ENCODE peak calls at places on chromosome 17, in five cellular contexts. N is PC-3, L is AG09309, C is ascending aorta, A is uterus. E is an unnamed sample.

GRCh38 chr17:59333845-59334244 is 2.4 kb downstream of the YPEL2 start:
- DNase-seq in N (no peak), L (no peak), C (no peak), A (no peak), E (no peak)

GRCh38 chr17:58254803-58255202 is 16.4 kb downstream of the LPO start:
- DNase-seq in N (peak), L (no peak), C (no peak), A (no peak), E (no peak)

GRCh38 chr17:41486809-41487530 is 2.7 kb downstream of the KRT36 start:
- DNase-seq in N (no peak), L (no peak), C (no peak), A (no peak), E (no peak)

GRCh38 chr17:65987988-65988387 is 203.9 kb downstream of the CEP112 start:
- DNase-seq in N (peak), L (peak), C (no peak), A (no peak), E (peak)

GRCh38 chr17:48173191-48173590 is 65.6 kb downstream of the SNX11 start:
- DNase-seq in N (no peak), L (no peak), C (no peak), A (no peak), E (no peak)

GRCh38 chr17:80365001-80365965 is 49.7 kb upstream of the ENDOV start:
- DNase-seq in N (no peak), L (no peak), C (no peak), A (no peak), E (no peak)

GRCh38 chr17:38705803-38706624 is 941 bp downstream of the MLLT6 start:
- DNase-seq in N (peak), L (no peak), C (peak), A (peak), E (no peak)

GRCh38 chr17:60231234-60231633 is 81.5 kb downstream of the CA4 start:
- DNase-seq in N (peak), L (no peak), C (no peak), A (no peak), E (peak)

GRCh38 chr17:81961087-81961514 is at the start of gene NOTUM:
- DNase-seq in N (peak), L (no peak), C (no peak), A (no peak), E (no peak)

GRCh38 chr17:17999364-18000007 is 26.8 kb downstream of the DRC3 start:
- DNase-seq in N (no peak), L (no peak), C (no peak), A (no peak), E (no peak)

GRCh38 chr17:31374503-31374902 is 17.0 kb upstream of the RAB11FIP4 start:
- DNase-seq in N (no peak), L (no peak), C (no peak), A (no peak), E (no peak)

GRCh38 chr17:9021158-9021984 is at the start of gene NTN1:
- DNase-seq in N (peak), L (no peak), C (peak), A (peak), E (no peak)

GRCh38 chr17:59666235-59666634 is 41.0 kb downstream of the PTRH2 start:
- DNase-seq in N (peak), L (no peak), C (no peak), A (no peak), E (no peak)

GRCh38 chr17:56884483-56885144 is 29.2 kb downstream of the TRIM25 start:
- DNase-seq in N (no peak), L (no peak), C (no peak), A (no peak), E (no peak)

GRCh38 chr17:51805765-51806164 is 352.7 kb downstream of the CA10 start:
- DNase-seq in N (no peak), L (no peak), C (no peak), A (no peak), E (no peak)

GRCh38 chr17:35372846-35373531 is 432 bp downstream of the SLFN11 start:
- DNase-seq in N (peak), L (no peak), C (no peak), A (no peak), E (no peak)

GRCh38 chr17:5034063-5034462 is 1.2 kb downstream of the SLC52A1 start:
- DNase-seq in N (no peak), L (no peak), C (no peak), A (no peak), E (no peak)

GRCh38 chr17:63369233-63369632 is 76.9 kb downstream of the CYB561 start:
- DNase-seq in N (no peak), L (no peak), C (no peak), A (no peak), E (no peak)

GRCh38 chr17:5282639-5283217 is 644 bp downstream of the RABEP1 start:
- DNase-seq in N (no peak), L (no peak), C (peak), A (peak), E (no peak)

DNA sequence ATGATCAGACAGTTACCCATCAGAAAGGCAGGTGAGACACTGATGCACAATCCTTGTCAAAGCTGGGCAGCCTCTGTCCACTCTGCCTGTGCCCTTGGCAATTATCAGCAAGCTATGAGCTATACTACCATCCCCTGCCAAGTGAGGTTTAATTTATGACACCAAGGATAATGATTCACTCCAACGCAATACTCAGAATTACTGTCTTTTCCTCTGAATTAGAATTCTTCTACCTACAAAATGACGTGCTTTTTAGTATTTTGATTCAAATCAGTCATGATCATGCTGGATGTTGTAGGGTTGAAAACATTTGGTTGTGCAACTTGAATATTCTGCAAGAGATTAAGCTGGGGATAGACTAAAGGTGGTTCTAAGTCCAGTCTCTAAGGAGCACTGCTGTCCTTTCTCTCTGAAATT is 116.8 kb upstream of the SOX9 start:
- DNase-seq in N (peak), L (no peak), C (no peak), A (no peak), E (no peak)
- H3K4me3 ChIP-seq in N (no peak), L (no peak), C (no peak), A (no peak), E (no peak)

GRCh38 chr17:77372444-77373297 is 231.9 kb downstream of the SEC14L1 start:
- DNase-seq in N (no peak), L (no peak), C (peak), A (peak), E (no peak)

GRCh38 chr17:77369544-77369971 is 228.8 kb downstream of the SEC14L1 start:
- DNase-seq in N (no peak), L (no peak), C (no peak), A (peak), E (no peak)

GRCh38 chr17:77370536-77370935 is 229.8 kb downstream of the SEC14L1 start:
- DNase-seq in N (no peak), L (no peak), C (no peak), A (no peak), E (no peak)

GRCh38 chr17:77371888-77372443 is 231.2 kb downstream of the SEC14L1 start:
- DNase-seq in N (no peak), L (no peak), C (no peak), A (peak), E (no peak)

DNA sequence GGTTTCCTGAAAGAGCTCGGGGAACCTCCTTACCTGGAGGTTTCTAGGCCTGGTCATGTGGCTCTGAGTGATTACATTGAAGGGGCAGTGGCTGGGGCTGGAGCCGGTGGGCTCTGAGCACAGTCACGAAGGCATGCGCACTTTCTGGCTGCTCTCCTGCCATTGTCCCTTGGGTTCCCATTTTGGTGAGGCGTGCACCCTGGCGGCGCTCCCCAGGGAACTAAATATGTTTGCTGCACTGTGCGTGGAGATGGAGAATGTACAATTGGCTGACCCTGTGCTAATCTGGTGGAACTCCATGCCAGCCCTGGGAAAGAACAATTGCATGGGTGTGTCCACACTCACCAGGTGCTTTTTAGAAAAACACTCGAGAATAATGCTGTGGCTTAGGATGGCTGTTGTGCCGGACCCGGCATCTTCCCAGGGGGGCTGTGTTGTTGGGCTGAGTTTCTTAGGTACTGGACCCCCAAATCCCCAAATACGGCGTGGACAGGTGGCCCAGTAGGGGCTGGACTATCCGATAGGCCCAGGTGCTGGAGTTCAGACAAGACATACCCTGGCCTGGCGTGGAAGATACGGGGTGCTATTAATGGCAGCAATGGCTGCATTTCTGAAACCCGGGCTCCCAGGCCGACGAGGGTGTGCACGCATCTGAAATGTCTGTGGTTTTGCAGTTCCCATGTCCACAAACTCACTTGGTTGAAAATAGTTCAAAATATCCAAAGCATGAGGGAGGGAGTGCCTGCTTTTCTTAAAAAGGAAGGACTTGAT is 230.5 kb downstream of the SEC14L1 start:
- DNase-seq in N (no peak), L (no peak), C (no peak), A (no peak), E (no peak)
- H3K4me3 ChIP-seq in N (no peak), L (no peak), C (peak), A (no peak), E (no peak)

DNA sequence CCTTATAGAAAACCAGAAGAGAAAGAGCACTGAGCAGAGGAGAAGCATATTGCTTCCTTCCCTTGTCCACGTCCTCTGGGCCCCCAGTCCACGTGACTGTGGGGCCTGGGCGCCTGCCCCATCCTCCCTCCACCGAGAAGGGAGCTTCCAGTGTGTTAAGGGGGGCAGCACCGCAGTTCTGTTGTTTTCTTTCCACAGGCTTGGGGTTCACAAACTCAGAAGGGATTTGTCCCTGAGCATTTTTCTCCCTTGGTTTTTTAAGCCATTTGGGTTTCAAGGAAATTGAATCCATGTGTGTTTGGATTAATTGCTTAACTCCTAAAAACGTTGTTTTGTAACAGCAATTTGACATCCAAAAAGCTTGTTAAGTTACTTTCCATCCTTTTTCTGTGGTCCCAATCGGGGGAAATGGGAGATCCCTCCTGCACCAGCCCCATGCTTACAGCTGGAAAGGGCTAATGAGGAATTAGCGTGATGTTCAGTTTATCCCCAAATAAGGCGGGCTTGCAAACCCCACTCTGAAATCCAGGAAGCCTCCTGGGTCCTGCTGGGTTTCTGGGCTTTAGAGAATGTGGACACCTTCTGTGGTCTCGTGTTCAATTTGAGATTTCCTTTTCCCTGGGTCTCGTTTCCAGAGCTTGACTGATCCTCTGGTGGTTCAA is 347.4 kb upstream of the TNRC6C start:
- DNase-seq in N (no peak), L (peak), C (peak), A (no peak), E (no peak)
- H3K4me3 ChIP-seq in N (no peak), L (no peak), C (no peak), A (no peak), E (no peak)

DNA sequence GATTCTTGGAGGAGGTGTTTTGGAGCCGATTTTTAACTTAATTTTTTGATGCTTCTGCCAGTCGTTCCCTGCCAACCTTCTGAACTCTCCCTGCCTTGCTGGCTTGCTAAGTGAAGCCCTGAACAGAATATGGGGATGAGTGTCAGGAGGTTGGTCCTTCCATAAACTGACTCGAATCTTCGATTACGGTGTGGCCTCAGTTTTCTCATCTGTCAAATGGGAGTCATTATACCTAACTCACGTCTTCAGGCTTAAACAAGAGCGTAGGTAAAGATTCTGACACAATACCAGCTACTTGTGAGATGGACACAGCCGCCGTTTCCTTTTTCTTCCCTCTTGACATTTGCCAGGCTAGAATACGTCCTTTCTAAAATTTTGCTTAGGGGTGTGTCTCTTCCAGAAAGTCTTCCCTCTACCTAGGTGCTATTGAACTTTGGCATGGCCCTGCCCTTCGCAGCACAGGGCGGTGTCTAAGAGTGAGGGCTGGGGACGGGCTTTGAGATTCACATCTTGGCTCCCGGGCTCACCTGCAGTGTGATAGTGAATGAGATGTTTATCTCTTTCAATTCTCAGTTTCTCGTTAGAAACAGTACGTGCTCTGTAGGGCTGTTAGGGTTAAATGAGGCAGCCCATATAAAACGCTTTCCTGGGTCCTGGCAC is 190.6 kb upstream of the SDK2 start:
- DNase-seq in N (no peak), L (no peak), C (no peak), A (no peak), E (no peak)
- H3K4me3 ChIP-seq in N (no peak), L (no peak), C (no peak), A (no peak), E (no peak)

DNA sequence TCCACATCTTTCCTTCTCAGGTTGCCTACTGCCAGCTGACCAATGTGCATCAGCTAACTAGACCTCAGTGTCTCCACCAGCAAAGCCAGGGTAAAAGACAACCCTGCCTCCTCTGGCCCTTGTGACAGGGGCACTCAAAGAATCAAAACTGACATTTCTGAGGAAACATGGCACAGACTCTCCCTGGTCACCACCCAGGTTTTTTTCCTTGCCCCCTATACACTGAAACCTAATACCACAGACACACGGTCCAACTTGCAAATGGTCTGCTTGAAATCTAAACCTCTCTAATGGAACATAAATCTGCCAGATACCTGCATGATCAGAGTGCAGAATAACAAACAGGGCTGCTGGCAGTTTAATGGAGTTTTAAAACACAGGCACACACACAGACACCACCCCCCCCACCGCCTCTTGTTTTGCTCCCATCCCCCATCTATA is 19.5 kb upstream of the CORO6 start:
- DNase-seq in N (no peak), L (no peak), C (no peak), A (no peak), E (no peak)
- H3K4me3 ChIP-seq in N (no peak), L (no peak), C (no peak), A (no peak), E (no peak)

DNA sequence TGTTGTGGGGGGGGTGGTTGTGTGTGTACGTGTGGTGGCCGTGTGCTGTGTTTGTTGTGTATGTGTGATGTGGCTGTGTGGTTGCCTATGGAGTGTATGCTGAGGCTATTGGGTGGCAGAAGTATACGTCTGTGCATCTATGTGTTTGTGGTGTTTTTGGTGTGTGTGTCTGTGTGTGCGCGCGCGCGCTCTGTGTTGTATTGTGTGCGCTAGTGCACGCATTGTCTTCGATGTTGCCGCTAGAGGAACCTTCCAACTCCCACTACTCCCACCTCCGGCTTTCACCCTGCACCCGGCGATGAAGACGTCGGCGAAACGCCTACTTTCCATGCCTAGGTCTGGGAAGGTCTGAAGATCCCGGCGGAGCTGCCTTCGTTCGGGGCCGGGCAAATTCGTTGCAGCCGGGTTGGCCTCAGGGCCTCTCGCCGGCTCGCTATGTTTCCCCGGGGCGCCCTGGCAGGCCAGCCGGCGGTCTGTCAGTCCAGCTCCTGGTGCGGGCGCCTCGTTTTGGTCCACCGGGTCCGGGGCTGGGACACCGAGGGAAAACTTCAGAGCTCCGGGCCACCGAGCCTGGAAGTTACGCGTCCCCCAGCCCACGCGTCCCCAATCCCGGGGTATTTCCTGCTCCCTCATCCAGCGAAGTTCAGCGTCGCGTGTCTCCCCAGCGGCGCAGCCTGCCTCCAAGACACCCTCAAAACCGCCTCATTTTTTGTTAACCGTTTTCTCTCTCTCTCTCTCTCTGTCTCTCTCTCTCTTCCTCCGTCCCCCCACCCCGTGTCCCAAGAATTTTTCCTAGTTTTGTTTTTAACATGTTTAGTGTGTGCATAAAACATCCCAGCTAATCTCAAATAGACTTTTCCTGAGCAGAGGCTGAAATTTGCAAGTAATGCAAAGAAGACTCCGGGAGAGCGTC is 5.1 kb upstream of the DLX4 start:
- DNase-seq in N (no peak), L (no peak), C (no peak), A (no peak), E (no peak)
- H3K4me3 ChIP-seq in N (no peak), L (no peak), C (peak), A (no peak), E (no peak)

E was measured in astrocyte of the cerebellum.